ENCODE peak calls at places on chromosome 13, in five cellular contexts. V is fibroblast of the aortic adventitia, I is fibroblast of mammary gland, F is left ventricle myocardium inferior, D is left lung. X is an unnamed sample.

GRCh38 chr13:44404261-44405139 is 30.9 kb downstream of the SERP2 start:
- DNase-seq in I (no peak), F (no peak), D (no peak), V (no peak), X (no peak)

GRCh38 chr13:29948246-29948645 is 97.8 kb upstream of the UBL3 start:
- DNase-seq in D (no peak), V (no peak), I (peak; percentile 12), F (no peak), X (no peak)

GRCh38 chr13:35872369-35872768 is 258.8 kb downstream of the DCLK1 start:
- DNase-seq in I (no peak), D (no peak), V (no peak), F (no peak), X (no peak)

GRCh38 chr13:87827479-87827878 is 156.3 kb downstream of the SLITRK5 start:
- DNase-seq in F (no peak), I (peak; percentile 59), V (no peak), D (no peak), X (no peak)

GRCh38 chr13:99426426-99426825 is 74.8 kb upstream of the TM9SF2 start:
- DNase-seq in D (no peak), F (no peak), V (no peak), I (no peak), X (no peak)

GRCh38 chr13:26540319-26540718 is 17.2 kb upstream of the WASF3 start:
- DNase-seq in V (peak; percentile 5), F (no peak), I (no peak), D (no peak), X (no peak)

GRCh38 chr13:112803422-112803821 is 113.6 kb downstream of the ATP11A start:
- DNase-seq in F (no peak), I (no peak), D (no peak), V (no peak), X (no peak)

GRCh38 chr13:66222926-66223325 is 1007.2 kb downstream of the PCDH9 start:
- DNase-seq in I (no peak), D (no peak), V (no peak), F (no peak), X (no peak)

GRCh38 chr13:50845211-50845610 is 1.7 kb upstream of the DLEU7 start:
- DNase-seq in F (no peak), I (peak; percentile 7), D (no peak), V (peak; percentile 40), X (peak; percentile 88)

GRCh38 chr13:44281252-44282000 is 92.2 kb upstream of the SERP2 start:
- DNase-seq in D (no peak), I (no peak), F (no peak), V (no peak), X (no peak)

GRCh38 chr13:113404723-113405471 is 41.0 kb upstream of the GRTP1 start:
- DNase-seq in V (no peak), D (no peak), F (no peak), I (no peak), X (no peak)

GRCh38 chr13:26508885-26509284 is 48.6 kb upstream of the WASF3 start:
- DNase-seq in D (peak; percentile 71), I (peak; percentile 97), V (peak; percentile 97), F (peak; percentile 84), X (no peak)

GRCh38 chr13:32581177-32581786 is 5.0 kb upstream of the PDS5B start:
- DNase-seq in V (peak; percentile 68), D (no peak), F (no peak), I (peak; percentile 48), X (no peak)

GRCh38 chr13:108200781-108201398 is 14.4 kb downstream of the LIG4 start:
- DNase-seq in F (no peak), V (no peak), D (no peak), I (peak; percentile 66), X (no peak)

GRCh38 chr13:96294930-96295657 is 205.2 kb downstream of the HS6ST3 start:
- DNase-seq in F (no peak), I (no peak), D (no peak), V (no peak), X (no peak)
- H3K4me3 ChIP-seq in F (no peak overlapping the region), I (no peak overlapping the region), D (no peak overlapping the region), V (no peak overlapping the region), X (no peak overlapping the region)

GRCh38 chr13:48873598-48873997 is 102.1 kb upstream of the FNDC3A start:
- DNase-seq in V (peak; percentile 15), F (no peak), I (peak; percentile 61), D (no peak), X (no peak)
- TF ChIP-seq CTCF in V (no peak), F (no peak), I (peak; percentile 23), D (no peak), X (peak; percentile 33)

GRCh38 chr13:111115841-111116500 is 861 bp downstream of the ARHGEF7 start:
- DNase-seq in I (peak; percentile 91), F (peak; percentile 69), D (no peak), V (peak; percentile 87), X (no peak)
- H3K4me3 ChIP-seq in I (peak overlapping the region; percentile 44), F (peak overlapping the region; percentile 77), D (peak overlapping the region; percentile 54), V (peak overlapping the region; percentile 59), X (peak overlapping the region; percentile 43)

DNA sequence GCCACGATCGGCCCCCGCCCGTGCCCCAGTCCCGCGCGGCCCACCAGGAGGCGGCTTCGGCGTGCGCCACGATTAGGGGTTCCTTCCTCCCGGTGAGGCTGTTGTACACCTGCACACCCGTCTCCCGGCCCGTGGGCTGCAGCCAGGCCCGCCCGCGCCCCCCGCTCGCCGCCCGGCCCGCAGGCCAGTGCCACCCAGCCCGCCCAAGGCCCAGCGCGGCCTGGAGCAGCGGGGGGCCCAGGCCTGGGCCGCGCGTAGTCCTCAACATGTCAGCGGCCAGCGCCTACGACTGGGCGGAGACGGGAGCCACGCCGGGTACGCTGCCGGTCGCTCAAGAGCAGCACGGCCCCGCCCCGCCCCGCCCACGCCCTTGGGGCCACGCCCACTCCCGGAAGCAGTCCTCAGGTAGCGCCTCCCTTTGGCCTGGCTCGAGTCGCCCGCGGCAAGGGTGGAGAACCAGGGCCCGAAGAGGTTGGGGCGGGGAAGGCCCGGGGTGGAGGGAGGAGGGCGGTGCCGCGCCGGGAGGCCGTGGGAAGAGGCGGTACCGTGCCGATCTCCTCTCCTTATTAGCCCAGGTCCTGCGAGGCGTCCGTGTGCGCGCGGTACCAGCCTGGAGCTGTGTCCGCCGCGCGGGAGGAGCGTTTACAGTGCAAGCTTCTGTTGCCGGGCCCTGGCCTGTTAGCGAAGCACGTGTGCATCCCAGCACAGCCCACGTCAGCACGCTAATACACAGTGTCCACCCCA is at the start of gene CARS2:
- DNase-seq in I (peak; percentile 92), F (peak; percentile 97), D (peak; percentile 97), V (peak; percentile 91), X (peak; percentile 76)
- TF ChIP-seq CTCF in I (no peak), F (peak; percentile 38), D (no peak), V (peak; percentile 23), X (no peak)

GRCh38 chr13:27853871-27854270 is 61.6 kb downstream of the GSX1 start:
- DNase-seq in I (no peak), D (no peak), F (no peak), V (no peak), X (no peak)
- H3K4me3 ChIP-seq in I (no peak overlapping the region), D (no peak overlapping the region), F (no peak overlapping the region), V (no peak overlapping the region), X (no peak overlapping the region)